ENCODE peak calls at places on chromosomes 2 and 18, in four cellular contexts. H, E, N and V are unnamed samples. For H3K4me1, the result is how much of the 10 kb centered on the place peaks cover.

GRCh38 chr2:199197448-199197847 is 260.3 kb downstream of the SATB2 start:
- DNase-seq in H (no peak), E (peak), N (no peak), V (no peak)

GRCh38 chr2:145597011-145597410 is 1077.1 kb upstream of the ZEB2 start:
- DNase-seq in N (no peak), H (no peak), E (peak), V (no peak)

GRCh38 chr2:153145470-153145869 is 333.1 kb downstream of the RPRM start:
- DNase-seq in N (no peak), H (no peak), E (no peak), V (no peak)

GRCh38 chr2:2699117-2699497 is 368.0 kb upstream of the MYT1L start:
- DNase-seq in H (no peak), E (no peak), N (no peak), V (no peak)

GRCh38 chr18:56391933-56392590 is 246.3 kb downstream of the TXNL1 start:
- DNase-seq in N (no peak), H (no peak), E (no peak), V (no peak)

GRCh38 chr2:46913471-46914381 is 1.9 kb downstream of the MCFD2 start:
- DNase-seq in N (no peak), E (peak), H (peak), V (no peak)

GRCh38 chr2:49225126-49225525 is 70.8 kb upstream of the FSHR start:
- DNase-seq in E (no peak), N (no peak), H (no peak), V (no peak)

GRCh38 chr2:155815851-155816250 is 516.7 kb downstream of the NR4A2 start:
- DNase-seq in H (no peak), E (peak), N (no peak), V (no peak)

GRCh38 chr2:174158003-174158402 is 90.3 kb downstream of the OLA1 start:
- DNase-seq in N (no peak), H (no peak), E (peak), V (no peak)

GRCh38 chr18:71036783-71037182 is 747.9 kb downstream of the SOCS6 start:
- DNase-seq in N (no peak), E (peak), H (no peak), V (no peak)

GRCh38 chr2:128624425-128624795 is 305.7 kb upstream of the HS6ST1 start:
- DNase-seq in E (no peak), N (no peak), H (no peak), V (no peak)

GRCh38 chr2:237727363-237727762 is 71.2 kb upstream of the RBM44 start:
- DNase-seq in N (no peak), H (no peak), E (peak), V (no peak)

GRCh38 chr18:58097127-58097906 is 53.3 kb downstream of the NEDD4L start:
- DNase-seq in E (no peak), N (no peak), H (no peak), V (no peak)

GRCh38 chr18:11996190-11996754 is 15.0 kb downstream of the IMPA2 start:
- DNase-seq in H (no peak), E (no peak), N (no peak), V (peak)

GRCh38 chr18:9209230-9209629 is 72.6 kb downstream of the ANKRD12 start:
- DNase-seq in E (no peak), N (no peak), H (no peak), V (no peak)

GRCh38 chr18:35525795-35526475 is 28.2 kb upstream of the INO80C start:
- DNase-seq in H (no peak), N (no peak), E (no peak), V (no peak)

GRCh38 chr2:197137826-197138480 is 172.6 kb downstream of the ANKRD44 start:
- DNase-seq in H (no peak), N (no peak), E (peak), V (no peak)

GRCh38 chr2:50636462-50636861 is 395.5 kb downstream of the NRXN1 start:
- DNase-seq in H (no peak), N (no peak), E (no peak), V (no peak)

GRCh38 chr18:45916302-45916701 is 50.8 kb downstream of the EPG5 start:
- DNase-seq in N (no peak), E (no peak), H (no peak), V (no peak)

GRCh38 chr2:240127911-240128607 is 8.0 kb downstream of the COPS9 start:
- DNase-seq in N (peak), E (no peak), H (no peak), V (peak)

GRCh38 chr2:53770264-53770663 is 2.7 kb downstream of the CHAC2 start:
- DNase-seq in E (peak), N (no peak), H (no peak), V (no peak)

GRCh38 chr2:223959688-223960087 is 2.4 kb downstream of the MRPL44 start:
- DNase-seq in N (no peak), H (no peak), E (no peak), V (peak)

GRCh38 chr2:237790353-237790752 is 8.2 kb upstream of the RBM44 start:
- DNase-seq in E (no peak), N (no peak), H (no peak), V (no peak)

GRCh38 chr2:220619525-220620267 is 952.4 kb downstream of the EPHA4 start:
- DNase-seq in H (no peak), N (no peak), E (peak), V (no peak)

GRCh38 chr2:99472327-99472960 is 17.4 kb downstream of the REV1 start:
- DNase-seq in N (no peak), E (no peak), H (no peak), V (no peak)

GRCh38 chr2:148258124-148258523 is 237.2 kb downstream of the MBD5 start:
- DNase-seq in N (no peak), E (no peak), H (no peak), V (no peak)

GRCh38 chr2:12950957-12951656 is 234.4 kb downstream of the TRIB2 start:
- DNase-seq in N (no peak), H (no peak), E (no peak), V (no peak)

GRCh38 chr2:179655627-179656026 is 205.8 kb downstream of the ZNF385B start:
- DNase-seq in E (peak), H (no peak), N (no peak), V (no peak)

GRCh38 chr2:127392828-127393578 is 5.2 kb upstream of the MAP3K2 start:
- DNase-seq in E (no peak), H (no peak), N (no peak), V (no peak)

GRCh38 chr2:20484034-20484617 is 37.3 kb downstream of the RHOB start:
- DNase-seq in E (no peak), N (peak), H (no peak), V (no peak)

GRCh38 chr2:47089083-47089464 is 66.0 kb downstream of the STPG4 start:
- DNase-seq in N (no peak), H (no peak), E (peak), V (no peak)

GRCh38 chr2:187011206-187011605 is 162.2 kb upstream of the ZSWIM2 start:
- DNase-seq in E (peak), N (no peak), H (no peak), V (no peak)

GRCh38 chr18:43017622-43018021 is 97.9 kb downstream of the RIT2 start:
- DNase-seq in N (no peak), H (no peak), E (no peak), V (no peak)

GRCh38 chr2:78682781-78683180 is 342.7 kb upstream of the REG3G start:
- DNase-seq in H (no peak), N (no peak), E (no peak), V (no peak)

GRCh38 chr2:167592441-167592840 is 655.0 kb downstream of the STK39 start:
- DNase-seq in N (no peak), E (no peak), H (no peak), V (no peak)

GRCh38 chr18:69936191-69936558 is 11.5 kb downstream of the CD226 start:
- DNase-seq in E (no peak), N (no peak), H (no peak), V (no peak)

DNA sequence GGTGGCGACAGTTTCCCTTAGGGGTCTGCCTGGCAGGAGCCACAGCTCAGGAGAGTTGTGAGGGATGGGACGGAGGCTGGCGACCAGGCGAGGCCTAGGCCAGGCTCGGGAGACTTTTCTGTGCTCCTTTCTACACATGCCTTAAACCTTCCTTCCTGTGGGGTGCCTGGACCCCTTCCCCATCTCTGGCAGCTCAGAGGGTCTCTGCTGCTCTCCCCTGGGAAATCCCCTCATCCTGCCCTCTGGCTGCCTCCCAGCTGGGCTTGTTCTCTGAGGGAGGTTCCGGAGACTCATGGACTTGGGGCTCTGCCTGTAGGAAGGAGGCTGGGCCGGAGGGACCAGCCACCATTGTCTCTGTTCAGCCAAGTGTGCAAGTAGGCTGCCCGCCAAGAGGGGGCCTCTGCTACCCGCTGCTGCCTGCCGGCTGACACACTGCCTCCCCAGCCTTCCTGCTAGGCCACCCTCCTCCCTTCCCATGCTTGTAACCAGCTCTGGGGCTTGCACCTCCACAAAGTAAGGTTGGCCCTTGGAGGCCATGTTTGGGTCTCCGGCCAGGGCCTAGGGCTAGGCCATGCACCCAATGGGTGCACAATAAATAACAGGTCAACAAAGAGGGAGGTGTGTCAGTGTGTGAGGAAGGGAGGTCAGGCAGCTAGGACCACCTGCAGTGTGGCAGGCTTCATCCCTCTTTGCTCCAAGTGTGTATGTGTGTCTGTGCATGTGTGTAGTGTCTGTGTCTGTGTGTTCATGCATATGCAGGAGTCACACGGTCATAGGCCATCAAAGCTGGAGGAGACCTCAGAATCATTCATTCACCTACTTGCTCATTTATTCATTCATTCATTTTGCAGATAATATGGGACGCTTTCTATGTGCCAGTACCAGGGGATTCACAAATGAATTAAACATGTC is 28.8 kb downstream of the PSD4 start:
- DNase-seq in H (peak), E (no peak), N (no peak), V (peak)
- H3K4me1 ChIP-seq in H (under half), E (under half), N (under half), V (under half)

DNA sequence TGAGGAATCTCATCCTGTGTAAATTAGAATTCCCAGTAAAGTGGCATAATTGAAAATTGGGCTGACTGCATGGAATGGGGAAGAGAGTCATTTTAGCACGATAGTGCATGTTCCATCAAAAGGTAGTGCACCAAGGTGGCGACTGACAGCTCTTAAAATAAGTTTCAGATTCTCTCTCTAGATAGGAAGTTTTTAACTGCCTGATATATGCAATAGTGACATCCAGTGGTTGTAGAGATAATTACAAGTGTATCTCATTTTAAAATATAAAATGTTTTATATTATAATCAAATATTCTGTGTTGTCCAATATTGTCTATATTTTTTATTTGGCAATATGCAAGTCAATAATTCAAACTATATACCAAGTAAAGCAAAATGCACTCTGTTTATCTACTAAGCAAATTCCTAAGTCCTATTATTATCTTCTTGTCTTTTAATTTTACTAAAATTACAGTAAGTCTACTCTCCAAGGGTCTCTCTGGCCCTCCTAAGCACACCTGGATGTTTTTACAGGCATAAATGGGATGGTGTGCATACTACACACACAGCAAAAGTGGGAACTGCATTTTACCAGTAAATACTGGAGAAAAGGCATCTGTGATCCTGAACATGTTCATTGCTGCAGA is 397.7 kb upstream of the HNRNPA3 start:
- DNase-seq in H (no peak), E (no peak), N (no peak), V (no peak)
- H3K27ac ChIP-seq in H (no peak), E (no peak), N (no peak), V (no peak)

GRCh38 chr2:43216629-43217028 is 9.8 kb downstream of the ZFP36L2 start:
- DNase-seq in H (no peak), N (no peak), E (no peak), V (no peak)

GRCh38 chr2:43219383-43220228 is 6.8 kb downstream of the ZFP36L2 start:
- DNase-seq in E (peak), N (peak), H (peak), V (peak)

GRCh38 chr2:43218550-43219382 is 7.6 kb downstream of the ZFP36L2 start:
- DNase-seq in N (peak), E (peak), H (peak), V (peak)

GRCh38 chr2:43217228-43218220 is 8.9 kb downstream of the ZFP36L2 start:
- DNase-seq in N (peak), E (no peak), H (no peak), V (no peak)

GRCh38 chr2:43218221-43218549 is 8.2 kb downstream of the ZFP36L2 start:
- DNase-seq in E (no peak), H (no peak), N (no peak), V (no peak)
- H3K4me3 ChIP-seq in E (no peak), H (peak), N (peak), V (no peak)

GRCh38 chr2:64844087-64844486 is 145.1 kb upstream of the SLC1A4 start:
- DNase-seq in E (no peak), N (no peak), H (no peak), V (no peak)

GRCh38 chr2:64839844-64840243 is 149.4 kb upstream of the SLC1A4 start:
- DNase-seq in E (no peak), N (no peak), H (no peak), V (peak)

GRCh38 chr2:64840419-64840818 is 148.8 kb upstream of the SLC1A4 start:
- DNase-seq in E (no peak), H (no peak), N (no peak), V (no peak)

GRCh38 chr2:64841462-64841861 is 147.7 kb upstream of the SLC1A4 start:
- DNase-seq in E (no peak), H (no peak), N (no peak), V (no peak)

DNA sequence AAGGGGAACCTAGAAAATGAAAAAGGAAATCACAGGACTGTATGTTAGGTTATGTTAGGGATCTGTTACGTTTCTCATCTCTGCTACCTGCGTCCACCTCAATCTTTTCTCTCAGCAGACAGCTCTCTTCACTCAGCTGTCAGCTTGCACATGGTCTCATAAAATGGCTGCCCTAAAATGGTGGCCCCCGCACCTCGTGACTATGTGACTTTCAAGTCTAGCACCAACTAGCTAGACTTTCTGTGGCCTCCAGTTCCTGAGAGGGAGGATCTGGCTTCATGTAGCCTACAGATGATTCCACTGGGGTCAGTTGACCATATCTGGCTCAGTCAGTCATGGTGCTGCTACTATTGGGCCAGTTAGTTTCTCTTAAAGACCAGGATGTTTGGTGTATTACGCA is 147.2 kb upstream of the SLC1A4 start:
- DNase-seq in H (no peak), N (no peak), E (no peak), V (no peak)
- H3K4me1 ChIP-seq in H (under half), N (under half), E (under half), V (under half)

DNA sequence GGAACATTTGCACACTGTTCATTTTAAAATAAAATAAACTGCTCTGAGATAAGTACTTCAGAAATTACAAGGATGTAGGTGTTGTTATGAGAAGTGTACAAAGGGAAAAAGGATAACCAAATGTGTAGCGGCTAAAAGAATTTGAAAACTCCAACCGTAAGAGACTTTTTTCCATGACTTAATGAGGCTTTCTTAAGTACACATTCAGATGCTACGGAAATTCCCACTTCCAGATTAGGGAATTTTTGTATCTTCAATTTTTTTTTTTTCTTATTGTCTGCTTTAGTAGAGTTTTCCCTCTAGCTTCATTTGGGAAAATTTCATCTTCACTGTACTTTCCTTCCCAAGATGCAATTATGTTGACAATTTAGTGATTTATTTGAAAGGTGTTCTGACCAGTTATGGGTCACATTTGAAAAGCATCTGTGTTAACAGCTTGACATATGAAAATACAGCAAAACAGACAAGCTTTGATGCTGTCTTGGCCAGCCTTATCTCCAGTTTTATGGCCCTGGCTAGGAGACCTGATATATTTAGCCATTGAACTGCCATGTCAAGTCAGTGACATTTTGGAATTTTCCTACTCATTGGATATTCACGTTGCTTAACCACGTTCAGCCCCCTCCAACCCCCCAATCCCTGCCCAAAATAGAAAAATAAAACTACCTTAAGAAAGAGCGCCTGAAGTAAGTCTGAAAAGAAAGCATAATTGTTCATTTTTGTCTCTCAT is 105.6 kb downstream of the FEZ2 start:
- DNase-seq in E (no peak), H (no peak), N (no peak), V (no peak)
- H3K27ac ChIP-seq in E (no peak), H (peak), N (no peak), V (peak)

DNA sequence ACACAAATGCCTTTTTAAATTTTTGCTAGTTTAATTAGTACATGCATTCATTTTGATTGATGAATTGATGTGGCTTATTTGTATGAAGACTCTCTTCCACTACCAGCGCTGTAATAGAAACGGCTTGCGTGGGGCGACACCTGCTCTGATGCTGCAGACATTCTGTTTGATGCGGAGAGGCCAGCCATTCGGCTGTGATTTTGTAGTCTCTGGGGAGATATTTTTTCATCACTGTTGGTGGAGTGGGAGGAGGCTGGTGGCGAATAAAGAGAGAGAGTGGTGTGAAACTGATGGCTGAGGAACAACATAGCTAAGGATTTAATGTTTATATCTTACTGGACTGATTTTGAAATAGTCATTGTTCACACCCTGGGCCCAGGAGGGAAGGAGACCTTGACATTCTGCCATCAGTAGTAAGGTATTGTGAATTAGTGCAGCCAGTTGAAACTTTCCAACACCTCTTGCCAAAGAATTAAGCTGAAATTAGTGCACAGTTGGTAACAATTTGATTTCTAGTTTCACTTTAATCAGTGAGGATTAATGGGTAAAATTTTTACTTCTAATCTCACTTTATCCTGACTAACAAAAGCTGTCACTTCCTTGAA is 224.1 kb downstream of the MTX2 start:
- DNase-seq in E (no peak), H (no peak), N (no peak), V (no peak)
- H3K4me3 ChIP-seq in E (no peak), H (no peak), N (no peak), V (no peak)